ENCODE peak calls at places on chromosomes 5 and 9, in four cellular contexts. S, L, O and U are unnamed samples.

GRCh38 chr5:101932599-101932998 is 363.5 kb downstream of the SLCO4C1 start:
- DNase-seq in S (peak), L (no peak), O (no peak), U (no peak)

GRCh38 chr9:137277329-137278041 is at the start of gene TOR4A:
- DNase-seq in S (no peak), O (no peak), L (no peak), U (peak)

GRCh38 chr9:112037281-112038016 is 137.6 kb downstream of the SUSD1 start:
- DNase-seq in S (no peak), O (no peak), L (no peak), U (peak)

GRCh38 chr5:114467141-114467540 is 105.3 kb downstream of the KCNN2 start:
- DNase-seq in O (no peak), S (no peak), L (no peak), U (no peak)

GRCh38 chr9:121861501-121862180 is 210.2 kb downstream of the DAB2IP start:
- DNase-seq in S (peak), L (no peak), O (peak), U (no peak)

GRCh38 chr5:135399838-135400542 is 959 bp upstream of the MACROH2A1 start:
- DNase-seq in S (no peak), L (no peak), O (no peak), U (no peak)

GRCh38 chr9:85130260-85130659 is 460.7 kb downstream of the NTRK2 start:
- DNase-seq in S (no peak), O (no peak), L (no peak), U (no peak)

GRCh38 chr5:140261403-140262171 is 41.3 kb downstream of the PFDN1 start:
- DNase-seq in S (peak), O (no peak), L (no peak), U (no peak)

GRCh38 chr9:38182321-38182720 is 113.3 kb upstream of the SHB start:
- DNase-seq in O (no peak), L (no peak), S (peak), U (no peak)

GRCh38 chr9:109026306-109026705 is 13.0 kb upstream of the CTNNAL1 start:
- DNase-seq in L (no peak), O (no peak), S (no peak), U (no peak)

GRCh38 chr5:74507596-74507995 is 132.9 kb downstream of the ENC1 start:
- DNase-seq in O (no peak), L (no peak), S (no peak), U (no peak)

GRCh38 chr9:124411514-124412227 is 3.6 kb downstream of the PSMB7 start:
- DNase-seq in O (no peak), S (no peak), L (no peak), U (no peak)

GRCh38 chr5:89083791-89084190 is 200.8 kb upstream of the MEF2C start:
- DNase-seq in S (no peak), L (no peak), O (no peak), U (no peak)

GRCh38 chr5:128513816-128514215 is 24.2 kb downstream of the FBN2 start:
- DNase-seq in S (no peak), O (no peak), L (no peak), U (no peak)

GRCh38 chr9:15142903-15143534 is 164.0 kb downstream of the TTC39B start:
- DNase-seq in S (peak), O (no peak), L (no peak), U (peak)

GRCh38 chr5:902129-902916 is 9.6 kb downstream of the TRIP13 start:
- DNase-seq in S (no peak), O (no peak), L (no peak), U (no peak)

GRCh38 chr5:71988808-71989207 is 118.5 kb upstream of the MAP1B start:
- DNase-seq in L (no peak), O (no peak), S (no peak), U (no peak)

GRCh38 chr5:43874772-43875171 is 271.8 kb downstream of the NNT start:
- DNase-seq in O (no peak), S (peak), L (no peak), U (no peak)

GRCh38 chr9:116181853-116182610 is 28.4 kb downstream of the PAPPA start:
- DNase-seq in L (no peak), O (no peak), S (no peak), U (no peak)

GRCh38 chr5:37110128-37110527 is 139.0 kb downstream of the CPLANE1 start:
- DNase-seq in L (no peak), S (no peak), O (no peak), U (no peak)

GRCh38 chr5:131783874-131784273 is 12.9 kb downstream of the FNIP1 start:
- DNase-seq in O (no peak), S (no peak), L (no peak), U (no peak)

GRCh38 chr5:175434800-175435199 is 9.2 kb downstream of the DRD1 start:
- DNase-seq in S (no peak), O (no peak), L (no peak), U (no peak)

GRCh38 chr5:62266573-62266972 is 39.4 kb upstream of the KIF2A start:
- DNase-seq in L (no peak), O (no peak), S (no peak), U (no peak)

GRCh38 chr9:117957267-117957666 is 253.1 kb downstream of the TLR4 start:
- DNase-seq in S (no peak), L (no peak), O (no peak), U (no peak)

GRCh38 chr5:43416233-43416987 is 4.2 kb upstream of the CCL28 start:
- DNase-seq in S (peak), O (no peak), L (no peak), U (no peak)

GRCh38 chr5:180173198-180173544 is 35.8 kb downstream of the RASGEF1C start:
- DNase-seq in L (no peak), S (no peak), O (no peak), U (no peak)

GRCh38 chr9:36802171-36802920 is 229.7 kb downstream of the MELK start:
- DNase-seq in S (no peak), O (no peak), L (no peak), U (no peak)

GRCh38 chr9:78073722-78074121 is 42.1 kb upstream of the GNAQ start:
- DNase-seq in O (no peak), S (no peak), L (no peak), U (no peak)

GRCh38 chr5:102753889-102754498 is 1.1 kb upstream of the PAM start:
- DNase-seq in S (no peak), O (no peak), L (no peak), U (no peak)

GRCh38 chr9:111431684-111432083 is 52.5 kb downstream of the ECPAS start:
- DNase-seq in L (no peak), S (no peak), O (no peak), U (no peak)

GRCh38 chr5:60649288-60649917 is 50.6 kb downstream of the DEPDC1B start:
- DNase-seq in L (no peak), S (peak), O (no peak), U (no peak)

GRCh38 chr5:161544350-161544765 is 2.2 kb downstream of the GABRB2 start:
- DNase-seq in L (no peak), O (peak), S (peak), U (no peak)

GRCh38 chr5:124742983-124743533 is 3.4 kb downstream of the ZNF608 start:
- DNase-seq in O (no peak), S (peak), L (no peak), U (no peak)

GRCh38 chr9:99259231-99259918 is 37.3 kb downstream of the SEC61B start:
- DNase-seq in S (peak), L (no peak), O (no peak), U (no peak)